ENCODE peak calls at places on chromosomes 6 and 20, in seven cellular contexts. One of them, this sample, is unnamed.
A peak's percentile ranks its signal among the peaks of the same experiment; 100 is the strongest.

GRCh38 chr6:132768051-132768517 is 10.4 kb upstream of the VNN2 start:
- DNase-seq in astrocyte of the spinal cord: no peak
- DNase-seq in choroid plexus epithelial cell: peak; percentile 14
- DNase-seq in heart left ventricle: peak; percentile 65
- DNase-seq in trophoblast cell: peak; percentile 80
- DNase-seq in neuronal stem cell: peak; percentile 29
- DNase-seq in SJSA1: no peak
- DNase-seq in this sample: peak; percentile 61

GRCh38 chr6:127266892-127267741 is 453 bp downstream of the RNF146 start:
- DNase-seq in trophoblast cell: peak; percentile 57
- DNase-seq in neuronal stem cell: peak; percentile 4
- DNase-seq in heart left ventricle: peak; percentile 83
- DNase-seq in SJSA1: peak; percentile 57
- DNase-seq in astrocyte of the spinal cord: peak; percentile 53
- DNase-seq in choroid plexus epithelial cell: peak; percentile 39
- DNase-seq in this sample: peak; percentile 85

GRCh38 chr6:149934249-149935156 is 7.3 kb upstream of the ULBP2 start:
- DNase-seq in choroid plexus epithelial cell: peak; percentile 74
- DNase-seq in neuronal stem cell: peak; percentile 61
- DNase-seq in astrocyte of the spinal cord: peak; percentile 75
- DNase-seq in heart left ventricle: no peak
- DNase-seq in trophoblast cell: peak; percentile 95
- DNase-seq in SJSA1: peak; percentile 62
- DNase-seq in this sample: no peak

GRCh38 chr6:44738652-44739141 is 351.2 kb downstream of the CDC5L start:
- DNase-seq in trophoblast cell: peak; percentile 78
- DNase-seq in neuronal stem cell: no peak
- DNase-seq in heart left ventricle: no peak
- DNase-seq in SJSA1: no peak
- DNase-seq in choroid plexus epithelial cell: peak; percentile 61
- DNase-seq in astrocyte of the spinal cord: no peak
- DNase-seq in this sample: no peak

GRCh38 chr6:44223471-44224153 is at the start of gene SLC29A1:
- DNase-seq in astrocyte of the spinal cord: peak; percentile 33
- DNase-seq in neuronal stem cell: peak; percentile 65
- DNase-seq in trophoblast cell: peak; percentile 57
- DNase-seq in SJSA1: peak; percentile 77
- DNase-seq in choroid plexus epithelial cell: peak; percentile 40
- DNase-seq in heart left ventricle: peak; percentile 91
- DNase-seq in this sample: peak; percentile 84

GRCh38 chr20:10171864-10172751 is 46.5 kb upstream of the SNAP25 start:
- DNase-seq in SJSA1: peak; percentile 87
- DNase-seq in trophoblast cell: no peak
- DNase-seq in choroid plexus epithelial cell: peak; percentile 35
- DNase-seq in astrocyte of the spinal cord: peak; percentile 46
- DNase-seq in neuronal stem cell: peak; percentile 15
- DNase-seq in heart left ventricle: peak; percentile 67
- DNase-seq in this sample: peak; percentile 1

GRCh38 chr20:7736336-7736735 is 203.9 kb downstream of the HAO1 start:
- DNase-seq in trophoblast cell: no peak
- DNase-seq in astrocyte of the spinal cord: no peak
- DNase-seq in heart left ventricle: no peak
- DNase-seq in choroid plexus epithelial cell: no peak
- DNase-seq in SJSA1: no peak
- DNase-seq in neuronal stem cell: no peak
- DNase-seq in this sample: no peak

GRCh38 chr6:34301408-34301807 is 52.6 kb upstream of the SMIM29 start:
- DNase-seq in trophoblast cell: no peak
- DNase-seq in heart left ventricle: no peak
- DNase-seq in neuronal stem cell: no peak
- DNase-seq in SJSA1: no peak
- DNase-seq in choroid plexus epithelial cell: peak; percentile 94
- DNase-seq in astrocyte of the spinal cord: peak; percentile 79
- DNase-seq in this sample: no peak

GRCh38 chr6:69090132-69090531 is 455.1 kb downstream of the ADGRB3 start:
- DNase-seq in choroid plexus epithelial cell: peak; percentile 86
- DNase-seq in heart left ventricle: no peak
- DNase-seq in neuronal stem cell: no peak
- DNase-seq in SJSA1: no peak
- DNase-seq in astrocyte of the spinal cord: peak; percentile 74
- DNase-seq in trophoblast cell: peak; percentile 81
- DNase-seq in this sample: no peak

GRCh38 chr6:33918175-33918695 is 114.4 kb upstream of the MLN start:
- DNase-seq in heart left ventricle: peak; percentile 37
- DNase-seq in trophoblast cell: no peak
- DNase-seq in astrocyte of the spinal cord: no peak
- DNase-seq in SJSA1: no peak
- DNase-seq in neuronal stem cell: no peak
- DNase-seq in choroid plexus epithelial cell: no peak
- DNase-seq in this sample: no peak

GRCh38 chr6:111027219-111027618 is 45.4 kb downstream of the RPF2 start:
- DNase-seq in trophoblast cell: no peak
- DNase-seq in neuronal stem cell: no peak
- DNase-seq in heart left ventricle: no peak
- DNase-seq in astrocyte of the spinal cord: no peak
- DNase-seq in SJSA1: no peak
- DNase-seq in choroid plexus epithelial cell: no peak
- DNase-seq in this sample: no peak

GRCh38 chr6:28880894-28881780 is 42.6 kb downstream of the TRIM27 start:
- DNase-seq in trophoblast cell: peak; percentile 72
- DNase-seq in astrocyte of the spinal cord: peak; percentile 76
- DNase-seq in SJSA1: peak; percentile 79
- DNase-seq in choroid plexus epithelial cell: peak; percentile 82
- DNase-seq in heart left ventricle: peak; percentile 69
- DNase-seq in neuronal stem cell: peak; percentile 85
- DNase-seq in this sample: peak; percentile 28

GRCh38 chr6:27669278-27669797 is 196.4 kb upstream of the ZNF184 start:
- DNase-seq in neuronal stem cell: no peak
- DNase-seq in heart left ventricle: no peak
- DNase-seq in choroid plexus epithelial cell: no peak
- DNase-seq in SJSA1: no peak
- DNase-seq in astrocyte of the spinal cord: peak; percentile 35
- DNase-seq in trophoblast cell: peak; percentile 47
- DNase-seq in this sample: no peak

GRCh38 chr6:27672113-27672799 is 199.4 kb upstream of the ZNF184 start:
- DNase-seq in choroid plexus epithelial cell: peak; percentile 73
- DNase-seq in heart left ventricle: no peak
- DNase-seq in SJSA1: no peak
- DNase-seq in astrocyte of the spinal cord: peak; percentile 73
- DNase-seq in trophoblast cell: peak; percentile 38
- DNase-seq in neuronal stem cell: peak; percentile 76
- DNase-seq in this sample: peak; percentile 80

GRCh38 chr6:27667651-27668441 is 194.9 kb upstream of the ZNF184 start:
- DNase-seq in astrocyte of the spinal cord: peak; percentile 27
- DNase-seq in choroid plexus epithelial cell: no peak
- DNase-seq in SJSA1: no peak
- DNase-seq in neuronal stem cell: no peak
- DNase-seq in trophoblast cell: peak; percentile 31
- DNase-seq in heart left ventricle: no peak
- DNase-seq in this sample: no peak

GRCh38 chr6:27668442-27669275 is 195.8 kb upstream of the ZNF184 start:
- DNase-seq in astrocyte of the spinal cord: peak; percentile 59
- DNase-seq in neuronal stem cell: no peak
- DNase-seq in SJSA1: no peak
- DNase-seq in trophoblast cell: peak; percentile 69
- DNase-seq in heart left ventricle: no peak
- DNase-seq in choroid plexus epithelial cell: peak; percentile 62
- DNase-seq in this sample: peak; percentile 79

GRCh38 chr6:27669798-27670301 is 196.9 kb upstream of the ZNF184 start:
- DNase-seq in heart left ventricle: no peak
- DNase-seq in trophoblast cell: no peak
- DNase-seq in SJSA1: no peak
- DNase-seq in choroid plexus epithelial cell: no peak
- DNase-seq in neuronal stem cell: no peak
- DNase-seq in astrocyte of the spinal cord: no peak
- DNase-seq in this sample: no peak
- H3K4me3 ChIP-seq in heart left ventricle: no peak overlapping the region
- H3K4me3 ChIP-seq in trophoblast cell: no peak overlapping the region
- H3K4me3 ChIP-seq in SJSA1: no peak overlapping the region
- H3K4me3 ChIP-seq in choroid plexus epithelial cell: no peak overlapping the region
- H3K4me3 ChIP-seq in neuronal stem cell: peak overlapping the region; percentile 18
- H3K4me3 ChIP-seq in astrocyte of the spinal cord: peak overlapping the region; percentile 33
- H3K4me3 ChIP-seq in this sample: no peak overlapping the region

GRCh38 chr6:131281471-131282270 is 146.4 kb downstream of the AKAP7 start:
- DNase-seq in choroid plexus epithelial cell: peak; percentile 77
- DNase-seq in SJSA1: no peak
- DNase-seq in heart left ventricle: no peak
- DNase-seq in astrocyte of the spinal cord: peak; percentile 34
- DNase-seq in neuronal stem cell: peak; percentile 40
- DNase-seq in trophoblast cell: no peak
- DNase-seq in this sample: no peak
- H3K4me3 ChIP-seq in choroid plexus epithelial cell: no peak overlapping the region
- H3K4me3 ChIP-seq in SJSA1: no peak overlapping the region
- H3K4me3 ChIP-seq in heart left ventricle: no peak overlapping the region
- H3K4me3 ChIP-seq in astrocyte of the spinal cord: no peak overlapping the region
- H3K4me3 ChIP-seq in neuronal stem cell: no peak overlapping the region
- H3K4me3 ChIP-seq in trophoblast cell: no peak overlapping the region
- H3K4me3 ChIP-seq in this sample: no peak overlapping the region

DNA sequence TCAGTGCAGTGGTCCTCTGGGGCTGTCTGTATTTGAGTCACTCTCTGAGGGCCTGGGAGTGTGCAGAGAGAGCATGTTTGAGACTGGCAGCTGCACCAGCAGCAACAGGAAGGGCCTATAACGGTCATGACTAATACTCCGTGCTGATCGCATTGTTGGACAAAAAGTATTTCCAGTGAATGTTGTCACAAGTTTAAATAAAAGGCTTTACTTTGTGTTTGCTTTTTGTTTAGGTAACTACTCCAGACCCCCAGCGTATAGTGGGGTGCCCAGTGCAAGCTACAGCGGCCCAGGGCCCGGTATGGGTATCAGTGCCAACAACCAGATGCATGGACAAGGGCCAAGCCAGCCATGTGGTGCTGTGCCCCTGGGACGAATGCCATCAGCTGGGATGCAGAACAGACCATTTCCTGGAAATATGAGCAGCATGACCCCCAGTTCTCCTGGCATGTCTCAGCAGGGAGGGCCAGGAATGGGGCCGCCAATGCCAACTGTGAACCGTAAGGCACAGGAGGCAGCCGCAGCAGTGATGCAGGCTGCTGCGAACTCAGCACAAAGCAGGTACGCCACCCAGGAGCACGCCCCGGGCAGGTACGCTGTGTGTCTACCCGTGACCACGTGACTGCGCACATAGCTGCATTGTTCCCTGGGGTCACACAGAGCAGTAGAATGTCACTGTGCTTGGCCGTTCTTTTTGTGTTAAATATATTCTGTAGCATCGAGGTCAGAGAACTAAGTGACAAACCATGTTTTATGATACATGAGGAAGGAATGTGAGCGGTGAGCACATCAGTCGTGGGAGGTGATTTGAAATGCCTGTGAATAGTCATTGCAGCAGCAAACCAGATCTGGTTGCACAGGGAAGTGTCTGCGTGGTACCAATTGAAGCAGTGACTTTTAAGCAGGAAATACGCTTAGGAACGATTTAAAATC is 174.7 kb downstream of the TMEM242 start:
- DNase-seq in astrocyte of the spinal cord: peak; percentile 96
- DNase-seq in choroid plexus epithelial cell: peak; percentile 97
- DNase-seq in trophoblast cell: peak; percentile 99
- DNase-seq in SJSA1: peak; percentile 89
- DNase-seq in neuronal stem cell: no peak
- DNase-seq in heart left ventricle: peak; percentile 73
- DNase-seq in this sample: no peak
- H3K4me3 ChIP-seq in astrocyte of the spinal cord: no peak overlapping the region
- H3K4me3 ChIP-seq in choroid plexus epithelial cell: no peak overlapping the region
- H3K4me3 ChIP-seq in trophoblast cell: peak overlapping the region; percentile 51
- H3K4me3 ChIP-seq in SJSA1: peak overlapping the region; percentile 13
- H3K4me3 ChIP-seq in neuronal stem cell: no peak overlapping the region
- H3K4me3 ChIP-seq in heart left ventricle: no peak overlapping the region
- H3K4me3 ChIP-seq in this sample: no peak overlapping the region

DNA sequence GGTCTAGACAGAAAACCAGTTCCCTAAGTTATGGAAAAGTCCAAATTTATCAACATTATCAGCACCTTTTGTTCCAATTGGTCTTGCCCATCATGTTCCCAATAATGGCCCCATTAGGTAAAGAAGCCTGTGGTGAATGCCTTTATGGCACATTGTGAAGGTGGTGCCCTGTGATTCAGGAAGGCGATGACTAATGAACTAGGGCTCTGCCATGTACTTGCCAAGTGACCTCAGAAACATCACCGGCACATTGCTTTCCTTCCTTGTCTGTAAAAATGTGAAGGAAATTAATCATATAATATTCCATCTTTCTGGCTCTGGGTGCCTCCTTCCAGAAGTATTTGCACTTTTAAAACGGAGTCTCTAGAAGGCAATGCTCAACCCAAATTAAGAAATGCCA is 132.3 kb downstream of the UNC5CL start:
- DNase-seq in astrocyte of the spinal cord: peak; percentile 20
- DNase-seq in neuronal stem cell: no peak
- DNase-seq in trophoblast cell: no peak
- DNase-seq in SJSA1: no peak
- DNase-seq in choroid plexus epithelial cell: no peak
- DNase-seq in heart left ventricle: no peak
- DNase-seq in this sample: no peak
- H3K4me3 ChIP-seq in astrocyte of the spinal cord: no peak overlapping the region
- H3K4me3 ChIP-seq in neuronal stem cell: no peak overlapping the region
- H3K4me3 ChIP-seq in trophoblast cell: no peak overlapping the region
- H3K4me3 ChIP-seq in SJSA1: no peak overlapping the region
- H3K4me3 ChIP-seq in choroid plexus epithelial cell: no peak overlapping the region
- H3K4me3 ChIP-seq in heart left ventricle: no peak overlapping the region
- H3K4me3 ChIP-seq in this sample: no peak overlapping the region

GRCh38 chr20:14335122-14335521 is 2.3 kb downstream of the FLRT3 start:
- DNase-seq in SJSA1: no peak
- DNase-seq in astrocyte of the spinal cord: no peak
- DNase-seq in neuronal stem cell: no peak
- DNase-seq in choroid plexus epithelial cell: no peak
- DNase-seq in heart left ventricle: no peak
- DNase-seq in trophoblast cell: no peak
- DNase-seq in this sample: no peak

GRCh38 chr20:14333734-14334133 is 3.7 kb downstream of the FLRT3 start:
- DNase-seq in heart left ventricle: no peak
- DNase-seq in SJSA1: no peak
- DNase-seq in astrocyte of the spinal cord: no peak
- DNase-seq in neuronal stem cell: no peak
- DNase-seq in choroid plexus epithelial cell: no peak
- DNase-seq in trophoblast cell: no peak
- DNase-seq in this sample: no peak

GRCh38 chr20:14332796-14333345 is 4.5 kb downstream of the FLRT3 start:
- DNase-seq in astrocyte of the spinal cord: no peak
- DNase-seq in heart left ventricle: no peak
- DNase-seq in SJSA1: no peak
- DNase-seq in neuronal stem cell: no peak
- DNase-seq in choroid plexus epithelial cell: no peak
- DNase-seq in trophoblast cell: no peak
- DNase-seq in this sample: no peak

GRCh38 chr20:14336667-14337066 is 745 bp downstream of the FLRT3 start:
- DNase-seq in choroid plexus epithelial cell: peak; percentile 58
- DNase-seq in SJSA1: no peak
- DNase-seq in heart left ventricle: no peak
- DNase-seq in neuronal stem cell: no peak
- DNase-seq in astrocyte of the spinal cord: no peak
- DNase-seq in trophoblast cell: no peak
- DNase-seq in this sample: no peak

GRCh38 chr20:14334306-14334930 is 3.0 kb downstream of the FLRT3 start:
- DNase-seq in trophoblast cell: peak; percentile 30
- DNase-seq in astrocyte of the spinal cord: peak; percentile 67
- DNase-seq in SJSA1: no peak
- DNase-seq in heart left ventricle: no peak
- DNase-seq in choroid plexus epithelial cell: peak; percentile 82
- DNase-seq in neuronal stem cell: peak; percentile 52
- DNase-seq in this sample: no peak
- H3K4me3 ChIP-seq in trophoblast cell: no peak overlapping the region
- H3K4me3 ChIP-seq in astrocyte of the spinal cord: no peak overlapping the region
- H3K4me3 ChIP-seq in SJSA1: no peak overlapping the region
- H3K4me3 ChIP-seq in heart left ventricle: no peak overlapping the region
- H3K4me3 ChIP-seq in choroid plexus epithelial cell: peak overlapping the region; percentile 32
- H3K4me3 ChIP-seq in neuronal stem cell: no peak overlapping the region
- H3K4me3 ChIP-seq in this sample: no peak overlapping the region

GRCh38 chr20:25251558-25251957 is 3.7 kb downstream of the PYGB start:
- DNase-seq in neuronal stem cell: no peak
- DNase-seq in trophoblast cell: no peak
- DNase-seq in SJSA1: no peak
- DNase-seq in astrocyte of the spinal cord: no peak
- DNase-seq in choroid plexus epithelial cell: peak; percentile 54
- DNase-seq in heart left ventricle: no peak
- DNase-seq in this sample: no peak
- H3K4me3 ChIP-seq in neuronal stem cell: no peak overlapping the region
- H3K4me3 ChIP-seq in trophoblast cell: no peak overlapping the region
- H3K4me3 ChIP-seq in SJSA1: no peak overlapping the region
- H3K4me3 ChIP-seq in astrocyte of the spinal cord: peak overlapping the region; percentile 93
- H3K4me3 ChIP-seq in choroid plexus epithelial cell: peak overlapping the region; percentile 15
- H3K4me3 ChIP-seq in heart left ventricle: peak overlapping the region; percentile 92
- H3K4me3 ChIP-seq in this sample: no peak overlapping the region